ENCODE peak calls at places on chromosomes 13 and 19, in four cellular contexts. J is nephron progenitor cell, V is PC-3, W is globus pallidus. B is an unnamed sample.

GRCh38 chr13:50222569-50223332 is 207.5 kb downstream of the KCNRG start:
- DNase-seq in J (no peak), V (peak), W (peak), B (peak)

GRCh38 chr19:10553943-10554381 is 10.3 kb downstream of the ATG4D start:
- DNase-seq in J (no peak), V (no peak), W (no peak), B (no peak)

GRCh38 chr19:4557971-4558941 is 1.2 kb downstream of the SEMA6B start:
- DNase-seq in J (peak), V (peak), W (no peak), B (no peak)

GRCh38 chr13:46297338-46297737 is 85.6 kb downstream of the LRRC63 start:
- DNase-seq in J (no peak), V (no peak), W (no peak), B (no peak)

GRCh38 chr19:38389101-38389925 is 816 bp downstream of the SPRED3 start:
- DNase-seq in J (peak), V (peak), W (no peak), B (no peak)

GRCh38 chr19:45791744-45792481 is 732 bp downstream of the DMWD start:
- DNase-seq in J (no peak), V (no peak), W (no peak), B (no peak)

GRCh38 chr13:104592127-104592526 is 1525.9 kb upstream of the SLC10A2 start:
- DNase-seq in J (no peak), V (peak), W (no peak), B (no peak)

GRCh38 chr13:110651271-110651670 is 35.9 kb downstream of the NAXD start:
- DNase-seq in J (no peak), V (no peak), W (no peak), B (no peak)

GRCh38 chr13:97851269-97851668 is 102.2 kb upstream of the IPO5 start:
- DNase-seq in J (no peak), V (no peak), W (no peak), B (no peak)

GRCh38 chr19:16078311-16078758 is 2.0 kb downstream of the TPM4 start:
- DNase-seq in J (no peak), V (peak), W (no peak), B (no peak)

GRCh38 chr13:28718186-28718537 is 608 bp downstream of the SLC46A3 start:
- DNase-seq in J (no peak), V (no peak), W (peak), B (no peak)

GRCh38 chr19:6842871-6843607 is 44.3 kb upstream of the ADGRE1 start:
- DNase-seq in J (no peak), V (no peak), W (no peak), B (no peak)

GRCh38 chr13:39209731-39210633 is 171.7 kb downstream of the NHLRC3 start:
- DNase-seq in J (no peak), V (no peak), W (no peak), B (no peak)

GRCh38 chr19:35963514-35963913 is 27.3 kb downstream of the LRFN3 start:
- DNase-seq in J (peak), V (peak), W (no peak), B (no peak)

GRCh38 chr13:109345433-109345941 is 440.9 kb downstream of the IRS2 start:
- DNase-seq in J (no peak), V (peak), W (no peak), B (no peak)

GRCh38 chr13:42279080-42279479 is 7.1 kb downstream of the AKAP11 start:
- DNase-seq in J (no peak), V (no peak), W (no peak), B (no peak)

GRCh38 chr13:36105726-36106125 is 25.5 kb downstream of the DCLK1 start:
- DNase-seq in J (no peak), V (no peak), W (no peak), B (no peak)

GRCh38 chr19:7480975-7481265 is 7.9 kb downstream of the PEX11G start:
- DNase-seq in J (no peak), V (no peak), W (no peak), B (no peak)

GRCh38 chr19:29620931-29621351 is 14.9 kb downstream of the POP4 start:
- DNase-seq in J (no peak), V (no peak), W (no peak), B (no peak)

GRCh38 chr13:47330031-47330430 is 433.2 kb upstream of the HTR2A start:
- DNase-seq in J (no peak), V (no peak), W (no peak), B (no peak)

GRCh38 chr19:42076375-42076944 is 494 bp downstream of the ZNF574 start:
- DNase-seq in J (no peak), V (peak), W (no peak), B (no peak)

GRCh38 chr19:36891768-36892357 is 24.2 kb downstream of the ZNF829 start:
- DNase-seq in J (no peak), V (no peak), W (no peak), B (no peak)

GRCh38 chr13:57595775-57596174 is 35.8 kb upstream of the PCDH17 start:
- DNase-seq in J (no peak), V (no peak), W (no peak), B (no peak)

GRCh38 chr13:23612182-23612581 is 42.0 kb downstream of the TNFRSF19 start:
- DNase-seq in J (no peak), V (no peak), W (no peak), B (no peak)

GRCh38 chr19:2610637-2611482 is 91.6 kb downstream of the GNG7 start:
- DNase-seq in J (peak), V (peak), W (peak), B (peak)

GRCh38 chr19:35977446-35978222 is 17.4 kb upstream of the SDHAF1 start:
- DNase-seq in J (no peak), V (no peak), W (no peak), B (no peak)

GRCh38 chr19:57075801-57076492 is 43.8 kb upstream of the USP29 start:
- DNase-seq in J (no peak), V (peak), W (peak), B (peak)

GRCh38 chr19:28794301-28794700 is 418.6 kb downstream of the UQCRFS1 start:
- DNase-seq in J (no peak), V (no peak), W (no peak), B (no peak)